ENCODE peak calls at places on chromosomes 2 and 18, in nine cellular contexts. Q is stimulated activated naive CD8-positive, alpha-beta T cell treated with anti-CD3 and anti-CD28 coated beads, Interleukin-15, amount 100 ng/mL, for 72 hours; Z is left cardiac atrium; A is GM06990; O is naive thymus-derived CD4-positive, alpha-beta T cell; F is KBM-7; S is GM04504; U is activated naive CD4-positive, alpha-beta T cell treated with anti-CD3 and anti-CD28 coated beads for 36 hours; L is T1000. C is an unnamed sample.

GRCh38 chr2:176392125-176392704 is 123.0 kb downstream of the MTX2 start:
- DNase-seq in Q (no peak), A (no peak), U (no peak), F (no peak), Z (no peak), S (no peak), L (no peak), O (no peak), C (no peak)

GRCh38 chr2:32926708-32927084 is 20.1 kb upstream of the LTBP1 start:
- DNase-seq in O (no peak), L (no peak), S (no peak), Z (no peak), F (no peak), U (no peak), A (no peak), Q (no peak), C (no peak)

GRCh38 chr18:54479365-54479764 is 111.7 kb upstream of the DYNAP start:
- DNase-seq in F (no peak), Z (no peak), Q (no peak), S (no peak), A (no peak), U (no peak), L (no peak), O (no peak), C (no peak)

GRCh38 chr2:232416521-232417470 is 10.2 kb downstream of the ALPG start:
- DNase-seq in O (no peak), Z (no peak), A (no peak), U (no peak), S (no peak), Q (no peak), L (no peak), F (no peak), C (no peak)

GRCh38 chr2:55877101-55877500 is 46.5 kb downstream of the EFEMP1 start:
- DNase-seq in Z (no peak), S (peak), U (no peak), Q (no peak), F (no peak), L (no peak), O (no peak), A (no peak), C (no peak)

GRCh38 chr2:10757814-10758286 is 36.4 kb downstream of the ATP6V1C2 start:
- DNase-seq in O (no peak), A (no peak), F (no peak), L (no peak), U (no peak), S (no peak), Q (no peak), Z (peak), C (no peak)

GRCh38 chr2:145484443-145485086 is 964.6 kb upstream of the ZEB2 start:
- DNase-seq in A (no peak), U (no peak), S (peak), F (peak), L (no peak), Z (no peak), Q (no peak), O (no peak), C (no peak)

GRCh38 chr2:62200291-62200841 is 4.5 kb downstream of the B3GNT2 start:
- DNase-seq in O (peak), S (no peak), Q (no peak), U (peak), F (no peak), A (peak), Z (no peak), L (no peak), C (no peak)

GRCh38 chr18:49023938-49024341 is 73.2 kb upstream of the SMAD7 start:
- DNase-seq in Q (no peak), U (no peak), S (no peak), A (no peak), O (no peak), Z (no peak), L (no peak), F (no peak), C (no peak)

GRCh38 chr2:132550285-132550684 is 119.7 kb downstream of the LYPD1 start:
- DNase-seq in S (no peak), L (no peak), O (no peak), A (no peak), U (no peak), Z (no peak), F (no peak), Q (no peak), C (no peak)

GRCh38 chr2:86787701-86788100 is 3.0 kb downstream of the CD8A start:
- DNase-seq in A (no peak), Z (peak), Q (peak), F (peak), O (no peak), U (no peak), S (no peak), L (no peak), C (no peak)

C was measured in NCI-H1417 treated with DMSO at 0.1 percent for 48 hours.